ENCODE peak calls at places on chromosomes 12 and 14, in six cellular contexts. One of them, this sample, is unnamed.
A peak's percentile ranks its signal among the peaks of the same experiment; 100 is the strongest.

GRCh38 chr14:32370720-32371119 is 41.6 kb downstream of the AKAP6 start:
- DNase-seq in NCI-H1105: no peak
- DNase-seq in AG08395: peak; percentile 79
- DNase-seq in foreskin melanocyte: peak; percentile 32
- DNase-seq in RWPE1: peak; percentile 84
- DNase-seq in NCI-H1092: no peak
- DNase-seq in this sample: no peak

GRCh38 chr12:80939231-80939950 is 1.7 kb upstream of the LIN7A start:
- DNase-seq in NCI-H1105: no peak
- DNase-seq in AG08395: no peak
- DNase-seq in foreskin melanocyte: no peak
- DNase-seq in RWPE1: no peak
- DNase-seq in NCI-H1092: no peak
- DNase-seq in this sample: no peak

GRCh38 chr14:94462219-94462551 is 9.6 kb upstream of the SERPINA11 start:
- DNase-seq in NCI-H1105: no peak
- DNase-seq in AG08395: no peak
- DNase-seq in foreskin melanocyte: no peak
- DNase-seq in RWPE1: no peak
- DNase-seq in NCI-H1092: no peak
- DNase-seq in this sample: no peak

GRCh38 chr14:22540286-22540685 is 48.7 kb downstream of the DAD1 start:
- DNase-seq in NCI-H1105: no peak
- DNase-seq in AG08395: no peak
- DNase-seq in foreskin melanocyte: no peak
- DNase-seq in RWPE1: no peak
- DNase-seq in NCI-H1092: no peak
- DNase-seq in this sample: no peak

GRCh38 chr14:103880334-103880985 is 33.1 kb upstream of the PPP1R13B start:
- DNase-seq in NCI-H1105: peak; percentile 16
- DNase-seq in AG08395: peak; percentile 89
- DNase-seq in foreskin melanocyte: no peak
- DNase-seq in RWPE1: peak; percentile 34
- DNase-seq in NCI-H1092: peak; percentile 36
- DNase-seq in this sample: no peak

GRCh38 chr12:113240395-113240794 is 19.1 kb downstream of the TPCN1 start:
- DNase-seq in NCI-H1105: no peak
- DNase-seq in AG08395: no peak
- DNase-seq in foreskin melanocyte: no peak
- DNase-seq in RWPE1: no peak
- DNase-seq in NCI-H1092: no peak
- DNase-seq in this sample: no peak

GRCh38 chr12:13093850-13094225 is 9.6 kb downstream of the GSG1 start:
- DNase-seq in NCI-H1105: no peak
- DNase-seq in AG08395: no peak
- DNase-seq in foreskin melanocyte: no peak
- DNase-seq in RWPE1: no peak
- DNase-seq in NCI-H1092: no peak
- DNase-seq in this sample: no peak

GRCh38 chr14:103518416-103519042 is 4.1 kb downstream of the CKB start:
- DNase-seq in NCI-H1105: peak; percentile 30
- DNase-seq in AG08395: peak; percentile 80
- DNase-seq in foreskin melanocyte: no peak
- DNase-seq in RWPE1: peak; percentile 81
- DNase-seq in NCI-H1092: peak; percentile 59
- DNase-seq in this sample: peak; percentile 33

GRCh38 chr12:13817131-13817530 is 164.3 kb downstream of the GRIN2B start:
- DNase-seq in NCI-H1105: no peak
- DNase-seq in AG08395: no peak
- DNase-seq in foreskin melanocyte: no peak
- DNase-seq in RWPE1: no peak
- DNase-seq in NCI-H1092: no peak
- DNase-seq in this sample: no peak

GRCh38 chr12:53220857-53221202 is 11.2 kb downstream of the RARG start:
- DNase-seq in NCI-H1105: peak; percentile 32
- DNase-seq in AG08395: peak; percentile 96
- DNase-seq in foreskin melanocyte: peak; percentile 92
- DNase-seq in RWPE1: peak; percentile 97
- DNase-seq in NCI-H1092: no peak
- DNase-seq in this sample: peak; percentile 69

GRCh38 chr14:22178330-22178981 is 410.6 kb downstream of the DAD1 start:
- DNase-seq in NCI-H1105: no peak
- DNase-seq in AG08395: no peak
- DNase-seq in foreskin melanocyte: no peak
- DNase-seq in RWPE1: no peak
- DNase-seq in NCI-H1092: no peak
- DNase-seq in this sample: no peak

GRCh38 chr12:100666588-100666987 is 93.1 kb downstream of the GAS2L3 start:
- DNase-seq in NCI-H1105: no peak
- DNase-seq in AG08395: no peak
- DNase-seq in foreskin melanocyte: no peak
- DNase-seq in RWPE1: no peak
- DNase-seq in NCI-H1092: no peak
- DNase-seq in this sample: no peak

GRCh38 chr14:104879983-104880565 is 15.0 kb downstream of the CEP170B start:
- DNase-seq in NCI-H1105: no peak
- DNase-seq in AG08395: no peak
- DNase-seq in foreskin melanocyte: no peak
- DNase-seq in RWPE1: no peak
- DNase-seq in NCI-H1092: no peak
- DNase-seq in this sample: no peak

GRCh38 chr12:53966070-53966384 is 6.9 kb upstream of the HOXC11 start:
- DNase-seq in NCI-H1105: no peak
- DNase-seq in AG08395: no peak
- DNase-seq in foreskin melanocyte: no peak
- DNase-seq in RWPE1: no peak
- DNase-seq in NCI-H1092: no peak
- DNase-seq in this sample: no peak

GRCh38 chr12:7369274-7369729 is 65.4 kb downstream of the ACSM4 start:
- DNase-seq in NCI-H1105: no peak
- DNase-seq in AG08395: peak; percentile 71
- DNase-seq in foreskin melanocyte: no peak
- DNase-seq in RWPE1: no peak
- DNase-seq in NCI-H1092: no peak
- DNase-seq in this sample: no peak

GRCh38 chr12:13197526-13198141 is 1.1 kb downstream of the EMP1 start:
- DNase-seq in NCI-H1105: no peak
- DNase-seq in AG08395: no peak
- DNase-seq in foreskin melanocyte: no peak
- DNase-seq in RWPE1: no peak
- DNase-seq in NCI-H1092: no peak
- DNase-seq in this sample: no peak

GRCh38 chr12:113071063-113071426 is 14.5 kb downstream of the DTX1 start:
- DNase-seq in NCI-H1105: no peak
- DNase-seq in AG08395: no peak
- DNase-seq in foreskin melanocyte: no peak
- DNase-seq in RWPE1: no peak
- DNase-seq in NCI-H1092: no peak
- DNase-seq in this sample: no peak

GRCh38 chr14:87255046-87255445 is 737.9 kb downstream of the GALC start:
- DNase-seq in NCI-H1105: no peak
- DNase-seq in AG08395: no peak
- DNase-seq in foreskin melanocyte: no peak
- DNase-seq in RWPE1: no peak
- DNase-seq in NCI-H1092: no peak
- DNase-seq in this sample: no peak

GRCh38 chr14:101586531-101587402 is 25.5 kb downstream of the DIO3 start:
- DNase-seq in NCI-H1105: no peak
- DNase-seq in AG08395: no peak
- DNase-seq in foreskin melanocyte: no peak
- DNase-seq in RWPE1: no peak
- DNase-seq in NCI-H1092: no peak
- DNase-seq in this sample: no peak

GRCh38 chr12:43277630-43278267 is 274.3 kb downstream of the ADAMTS20 start:
- DNase-seq in NCI-H1105: no peak
- DNase-seq in AG08395: no peak
- DNase-seq in foreskin melanocyte: no peak
- DNase-seq in RWPE1: no peak
- DNase-seq in NCI-H1092: no peak
- DNase-seq in this sample: no peak

GRCh38 chr12:39006286-39006685 is 100.9 kb upstream of the CPNE8 start:
- DNase-seq in NCI-H1105: no peak
- DNase-seq in AG08395: no peak
- DNase-seq in foreskin melanocyte: no peak
- DNase-seq in RWPE1: no peak
- DNase-seq in NCI-H1092: no peak
- DNase-seq in this sample: no peak

GRCh38 chr12:147242-147641 is 66.7 kb downstream of the SLC6A12 start:
- DNase-seq in NCI-H1105: no peak
- DNase-seq in AG08395: no peak
- DNase-seq in foreskin melanocyte: no peak
- DNase-seq in RWPE1: no peak
- DNase-seq in NCI-H1092: no peak
- DNase-seq in this sample: no peak

GRCh38 chr14:89621009-89621421 is 204.0 kb upstream of the FOXN3 start:
- DNase-seq in NCI-H1105: no peak
- DNase-seq in AG08395: no peak
- DNase-seq in foreskin melanocyte: no peak
- DNase-seq in RWPE1: no peak
- DNase-seq in NCI-H1092: no peak
- DNase-seq in this sample: no peak

GRCh38 chr14:98477935-98478334 is 794.1 kb downstream of the BCL11B start:
- DNase-seq in NCI-H1105: no peak
- DNase-seq in AG08395: peak; percentile 22
- DNase-seq in foreskin melanocyte: no peak
- DNase-seq in RWPE1: no peak
- DNase-seq in NCI-H1092: no peak
- DNase-seq in this sample: no peak

GRCh38 chr12:18264581-18265075 is 3.3 kb downstream of the PIK3C2G start:
- DNase-seq in NCI-H1105: no peak
- DNase-seq in AG08395: no peak
- DNase-seq in foreskin melanocyte: no peak
- DNase-seq in RWPE1: no peak
- DNase-seq in NCI-H1092: no peak
- DNase-seq in this sample: no peak

GRCh38 chr14:68621400-68622365 is 171.2 kb downstream of the ZFP36L1 start:
- DNase-seq in NCI-H1105: no peak
- DNase-seq in AG08395: peak; percentile 79
- DNase-seq in foreskin melanocyte: no peak
- DNase-seq in RWPE1: no peak
- DNase-seq in NCI-H1092: no peak
- DNase-seq in this sample: no peak

GRCh38 chr14:87992349-87992719 is 648 bp downstream of the GALC start:
- DNase-seq in NCI-H1105: no peak
- DNase-seq in AG08395: no peak
- DNase-seq in foreskin melanocyte: no peak
- DNase-seq in RWPE1: no peak
- DNase-seq in NCI-H1092: no peak
- DNase-seq in this sample: peak; percentile 68

GRCh38 chr12:100688451-100688864 is 106.1 kb upstream of the ANO4 start:
- DNase-seq in NCI-H1105: no peak
- DNase-seq in AG08395: no peak
- DNase-seq in foreskin melanocyte: peak; percentile 99
- DNase-seq in RWPE1: no peak
- DNase-seq in NCI-H1092: no peak
- DNase-seq in this sample: no peak

GRCh38 chr14:105484069-105484996 is 2.4 kb upstream of the CRIP1 start:
- DNase-seq in NCI-H1105: no peak
- DNase-seq in AG08395: peak; percentile 60
- DNase-seq in foreskin melanocyte: no peak
- DNase-seq in RWPE1: no peak
- DNase-seq in NCI-H1092: no peak
- DNase-seq in this sample: no peak

GRCh38 chr12:68745376-68745903 is 536 bp upstream of the SLC35E3 start:
- DNase-seq in NCI-H1105: no peak
- DNase-seq in AG08395: no peak
- DNase-seq in foreskin melanocyte: no peak
- DNase-seq in RWPE1: peak; percentile 5
- DNase-seq in NCI-H1092: no peak
- DNase-seq in this sample: no peak

This sample was measured in C1 segment of cervical spinal cord.